ENCODE peak calls at places on chromosomes 1 and 21, in six cellular contexts. N is left colon; I is neuronal stem cell; B is NK-92 treated with Interleukin-12 subunit alpha and Interleukin-12 subunit beta, amount 100 ng/mL, for 24 hours; O is HS-5; T is amniotic stem cell. G is an unnamed sample.

GRCh38 chr1:56522680-56523079 is 56.7 kb downstream of the PLPP3 start:
- DNase-seq in I (no peak), B (no peak), T (no peak), N (peak; percentile 54), O (no peak), G (no peak)

GRCh38 chr1:53272349-53272748 is 34.0 kb upstream of the MAGOH start:
- DNase-seq in B (no peak), I (no peak), O (no peak), T (no peak), N (no peak), G (no peak)

GRCh38 chr1:228164561-228165371 is 838 bp upstream of the IBA57 start:
- DNase-seq in T (no peak), O (no peak), I (no peak), N (no peak), B (no peak), G (no peak)

GRCh38 chr1:48017716-48018115 is 20.5 kb upstream of the TRABD2B start:
- DNase-seq in N (no peak), T (no peak), I (no peak), B (peak; percentile 20), O (no peak), G (no peak)

GRCh38 chr1:65489481-65489880 is 69.0 kb downstream of the LEPR start:
- DNase-seq in T (no peak), I (no peak), N (no peak), B (no peak), O (no peak), G (no peak)

GRCh38 chr1:29460211-29460610 is 223.9 kb downstream of the PTPRU start:
- DNase-seq in I (no peak), T (no peak), O (no peak), B (no peak), N (no peak), G (no peak)

GRCh38 chr1:29271724-29272123 is 35.4 kb downstream of the PTPRU start:
- DNase-seq in T (no peak), N (peak; percentile 92), B (no peak), I (peak; percentile 65), O (peak; percentile 20), G (peak; percentile 93)

GRCh38 chr1:239536165-239536849 is 149.9 kb downstream of the CHRM3 start:
- DNase-seq in N (no peak), T (no peak), B (no peak), I (no peak), O (no peak), G (no peak)

GRCh38 chr1:23021834-23022233 is 2.6 kb downstream of the KDM1A start:
- DNase-seq in O (no peak), I (no peak), B (no peak), N (no peak), T (no peak), G (no peak)

GRCh38 chr1:59554011-59554673 is 257.2 kb downstream of the FGGY start:
- DNase-seq in O (no peak), N (no peak), B (no peak), T (no peak), I (no peak), G (no peak)

GRCh38 chr21:31804008-31804394 is 68.8 kb upstream of the HUNK start:
- DNase-seq in T (no peak), B (no peak), O (no peak), N (no peak), I (no peak), G (no peak)

GRCh38 chr1:36883315-36883949 is 150.9 kb downstream of the GRIK3 start:
- DNase-seq in T (no peak), O (no peak), I (no peak), B (no peak), N (no peak), G (no peak)

GRCh38 chr1:14725641-14726213 is 127.2 kb downstream of the KAZN start:
- DNase-seq in O (no peak), B (no peak), N (no peak), T (no peak), I (no peak), G (no peak)

GRCh38 chr1:18482721-18483425 is 2.1 kb downstream of the KLHDC7A start:
- DNase-seq in N (no peak), T (no peak), O (no peak), B (no peak), I (no peak), G (no peak)

GRCh38 chr1:40450491-40451237 is 388 bp downstream of the ZFP69B start:
- DNase-seq in T (no peak), O (no peak), B (no peak), I (no peak), N (peak; percentile 27), G (peak; percentile 57)

GRCh38 chr1:233680000-233680399 is 66.1 kb downstream of the KCNK1 start:
- DNase-seq in I (no peak), N (no peak), B (no peak), O (no peak), T (no peak), G (no peak)

GRCh38 chr1:1006305-1007159 is 6.6 kb upstream of the HES4 start:
- DNase-seq in N (peak; percentile 87), B (no peak), O (no peak), I (no peak), T (no peak), G (no peak)

GRCh38 chr1:68232354-68233148 is at the start of gene WLS:
- DNase-seq in T (peak; percentile 65), I (no peak), N (peak; percentile 84), B (no peak), O (peak; percentile 38), G (peak; percentile 88)

GRCh38 chr1:156162430-156163037 is 9.1 kb downstream of the SEMA4A start:
- DNase-seq in T (no peak), B (no peak), N (no peak), O (no peak), I (no peak), G (no peak)

GRCh38 chr1:153510984-153511410 is 24.8 kb downstream of the S100A6 start:
- DNase-seq in N (peak; percentile 83), T (peak; percentile 65), B (peak; percentile 70), O (no peak), I (peak; percentile 71), G (peak; percentile 92)

GRCh38 chr1:66296901-66297300 is 237.1 kb upstream of the SGIP1 start:
- DNase-seq in O (no peak), B (no peak), T (no peak), N (no peak), I (no peak), G (no peak)

GRCh38 chr1:71658295-71658694 is 577.5 kb upstream of the ZRANB2 start:
- DNase-seq in B (no peak), I (no peak), N (no peak), T (no peak), O (no peak), G (peak; percentile 27)

GRCh38 chr1:44302557-44302956 is 52.5 kb downstream of the ERI3 start:
- DNase-seq in I (no peak), N (no peak), B (no peak), O (no peak), T (no peak), G (no peak)

GRCh38 chr1:39129514-39129913 is 75.0 kb upstream of the MACF1 start:
- DNase-seq in O (no peak), T (no peak), B (no peak), I (no peak), N (no peak), G (no peak)

GRCh38 chr1:18794561-18794960 is 64.9 kb downstream of the TAS1R2 start:
- DNase-seq in O (no peak), N (no peak), I (no peak), T (no peak), B (no peak), G (no peak)